ENCODE peak calls at places on chromosomes 16 and 17, in nine cellular contexts. C is heart left ventricle, U is lower leg skin, O is stomach, D is upper lobe of right lung, A is fibroblast of lung, N is Calu3, Z is cardiac fibroblast, Q is esophagus squamous epithelium. Y is an unnamed sample.
A peak's percentile ranks its signal among the peaks of the same experiment; 100 is the strongest.

GRCh38 chr16:56090076-56090475 is 101.2 kb upstream of the GNAO1 start:
- DNase-seq in A (no peak), D (no peak), C (no peak), N (no peak), Q (no peak), O (no peak), Z (no peak), U (no peak), Y (no peak)

GRCh38 chr17:35089846-35090193 is 26.3 kb upstream of the RFFL start:
- DNase-seq in C (no peak), O (no peak), Q (no peak), D (no peak), Z (peak; percentile 33), N (peak; percentile 29), A (no peak), U (peak; percentile 26), Y (no peak)

GRCh38 chr16:85785927-85786326 is 13.4 kb downstream of the EMC8 start:
- DNase-seq in Q (no peak), N (no peak), A (peak; percentile 65), Z (no peak), U (no peak), C (no peak), D (no peak), O (no peak), Y (no peak)

GRCh38 chr17:81566461-81567126 is 14.4 kb upstream of the FAAP100 start:
- DNase-seq in Q (no peak), A (peak; percentile 89), D (no peak), O (peak; percentile 84), N (peak; percentile 69), C (peak; percentile 71), Z (peak; percentile 96), U (peak; percentile 56), Y (no peak)

GRCh38 chr17:77363821-77364361 is 223.1 kb downstream of the SEC14L1 start:
- DNase-seq in Q (no peak), Z (peak; percentile 50), A (peak; percentile 41), N (peak; percentile 64), U (no peak), O (no peak), C (peak; percentile 45), D (peak; percentile 67), Y (no peak)

GRCh38 chr16:54936979-54937672 is 6.5 kb downstream of the IRX5 start:
- DNase-seq in Z (peak; percentile 47), Q (no peak), N (no peak), D (peak; percentile 90), C (peak; percentile 48), O (no peak), U (peak; percentile 69), A (no peak), Y (no peak)

GRCh38 chr16:3959148-3959547 is 78.6 kb upstream of the CREBBP start:
- DNase-seq in O (no peak), Z (peak; percentile 81), C (no peak), A (peak; percentile 51), D (no peak), U (no peak), Q (no peak), N (peak; percentile 45), Y (no peak)

GRCh38 chr17:58312824-58313223 is 15.8 kb downstream of the TSPOAP1 start:
- DNase-seq in U (no peak), Q (no peak), O (no peak), D (no peak), N (no peak), Z (no peak), C (no peak), A (no peak), Y (no peak)

GRCh38 chr16:29819506-29819905 is 756 bp upstream of the MVP start:
- DNase-seq in Z (no peak), A (no peak), D (peak; percentile 67), C (no peak), U (no peak), O (no peak), N (no peak), Q (no peak), Y (no peak)

GRCh38 chr16:13316008-13316407 is 414.6 kb downstream of the SHISA9 start:
- DNase-seq in D (no peak), N (no peak), Z (peak; percentile 0), U (no peak), Q (no peak), C (no peak), A (no peak), O (no peak), Y (no peak)

GRCh38 chr17:62790554-62790953 is 17.6 kb downstream of the MARCHF10 start:
- DNase-seq in Z (peak; percentile 45), A (peak; percentile 84), N (peak; percentile 22), Q (no peak), U (no peak), O (no peak), D (no peak), C (no peak), Y (no peak)

GRCh38 chr17:78458739-78459335 is 80.4 kb downstream of the PGS1 start:
- DNase-seq in N (no peak), O (no peak), A (no peak), Q (no peak), C (no peak), U (no peak), D (no peak), Z (no peak), Y (no peak)

GRCh38 chr17:39923836-39924690 is 3.3 kb downstream of the ORMDL3 start:
- DNase-seq in C (no peak), Q (no peak), D (no peak), O (no peak), Z (peak; percentile 33), A (no peak), U (no peak), N (peak; percentile 66), Y (no peak)

GRCh38 chr16:15509593-15510520 is 75.5 kb downstream of the BMERB1 start:
- DNase-seq in O (no peak), C (no peak), D (no peak), Q (no peak), N (no peak), Z (no peak), A (peak; percentile 48), U (no peak), Y (no peak)

GRCh38 chr17:10384175-10384574 is 11.4 kb upstream of the MYH13 start:
- DNase-seq in U (no peak), A (peak; percentile 6), Z (peak; percentile 10), N (no peak), C (no peak), O (no peak), D (no peak), Q (no peak), Y (no peak)

GRCh38 chr16:53369921-53370320 is 64.3 kb upstream of the RBL2 start:
- DNase-seq in Q (no peak), N (no peak), C (no peak), U (no peak), D (no peak), Z (peak; percentile 19), A (peak; percentile 50), O (no peak), Y (no peak)

GRCh38 chr16:46428108-46429061 is 192.8 kb downstream of the SHCBP1 start:
- DNase-seq in Z (no peak), C (no peak), A (no peak), N (no peak), D (no peak), Q (no peak), U (no peak), O (no peak), Y (peak; percentile 0)

GRCh38 chr17:66420961-66421371 is 118.6 kb downstream of the PRKCA start:
- DNase-seq in D (no peak), A (peak; percentile 78), U (no peak), Q (no peak), O (no peak), N (peak; percentile 23), C (no peak), Z (peak; percentile 91), Y (peak; percentile 39)

GRCh38 chr17:51259574-51260236 is at the start of gene MBTD1:
- DNase-seq in U (peak; percentile 96), Q (peak; percentile 91), O (peak; percentile 94), D (peak; percentile 96), N (peak; percentile 97), Z (peak; percentile 98), A (peak; percentile 98), C (peak; percentile 96), Y (peak; percentile 98)

GRCh38 chr16:11972128-11972527 is 4.4 kb upstream of the SNX29 start:
- DNase-seq in O (no peak), N (peak; percentile 38), A (no peak), D (no peak), U (no peak), C (no peak), Z (no peak), Q (no peak), Y (no peak)
- TF ChIP-seq CTCF in O (no peak), N (peak; percentile 52), A (peak; percentile 8), D (no peak), U (no peak), C (no peak), Z (no peak), Q (peak; percentile 34), Y (no peak)

DNA sequence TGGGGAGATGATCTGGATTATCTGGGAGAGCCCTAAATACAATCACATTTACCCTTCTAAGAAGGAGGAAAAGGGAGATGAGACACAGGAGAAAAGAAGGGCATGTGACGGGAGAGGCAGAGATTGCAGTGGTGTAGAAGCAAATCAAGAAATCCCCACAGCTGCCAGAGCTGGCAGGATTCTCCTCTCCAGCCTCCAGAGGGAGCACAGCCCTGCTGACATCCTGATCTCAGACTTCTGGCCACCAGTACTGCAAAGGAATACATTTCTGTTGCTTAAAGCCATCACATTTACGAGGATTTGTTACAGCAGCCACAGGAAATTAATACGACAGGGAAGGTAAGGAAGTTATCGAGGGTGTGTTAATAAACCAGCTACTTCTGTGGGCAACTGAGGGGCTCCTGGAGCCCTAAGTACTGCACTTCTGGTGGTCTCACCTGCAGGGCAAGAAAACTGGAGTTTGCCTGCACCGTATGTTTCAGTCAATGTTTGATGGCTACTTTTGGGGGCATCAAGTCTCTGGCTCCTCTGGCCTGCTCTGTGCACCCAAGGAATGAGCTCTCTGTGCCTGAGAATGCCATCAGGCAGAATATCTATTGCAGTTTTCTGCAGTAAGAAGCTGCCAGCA is 22.9 kb upstream of the CDH13 start:
- DNase-seq in U (peak; percentile 53), Q (no peak), D (no peak), N (peak; percentile 21), Z (peak; percentile 78), A (peak; percentile 75), O (peak; percentile 35), C (peak; percentile 52), Y (no peak)
- TF ChIP-seq CTCF in U (no peak), Q (peak; percentile 62), D (peak; percentile 53), N (no peak), Z (peak; percentile 75), A (peak; percentile 78), O (no peak), C (peak; percentile 65), Y (no peak)

DNA sequence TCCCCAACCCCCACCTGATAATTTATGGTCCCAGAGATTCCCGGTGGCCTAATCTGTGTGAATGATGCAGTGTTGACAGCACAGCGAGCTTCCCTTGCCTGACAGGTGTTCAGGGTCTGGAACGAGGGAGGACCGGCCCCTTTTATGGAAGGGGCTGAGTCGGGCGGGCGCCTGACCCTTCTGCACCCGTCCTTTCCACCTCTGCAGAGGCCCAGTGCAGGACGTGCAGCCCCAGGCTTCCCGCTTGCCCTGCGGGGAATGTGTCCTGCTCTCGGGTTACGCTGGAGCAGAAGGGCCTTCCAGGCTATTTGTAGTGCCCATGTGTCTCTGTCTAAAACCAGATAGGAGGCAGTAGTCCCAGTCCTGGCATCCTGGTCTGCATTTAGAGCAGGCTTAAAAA is 16.2 kb downstream of the SMTNL2 start:
- DNase-seq in U (no peak), O (no peak), A (no peak), N (no peak), Z (no peak), D (no peak), Q (no peak), C (peak; percentile 68), Y (no peak)
- TF ChIP-seq CTCF in U (no peak), O (no peak), A (no peak), N (no peak), Z (no peak), D (no peak), Q (no peak), C (no peak), Y (no peak)

GRCh38 chr16:67457611-67458010 is 23.3 kb downstream of the ATP6V0D1 start:
- DNase-seq in C (no peak), N (no peak), A (no peak), O (no peak), U (no peak), Q (no peak), D (no peak), Z (no peak), Y (no peak)
- TF ChIP-seq CTCF in C (no peak), N (no peak), A (no peak), O (no peak), U (no peak), Q (no peak), D (no peak), Z (no peak), Y (no peak)